ENCODE peak calls at places on chromosome 22, in seven cellular contexts. Y, B, A, I, P, K and X are unnamed samples.

GRCh38 chr22:46422896-46423295 is 87.4 kb downstream of the TRMU start:
- DNase-seq in Y (no peak), B (no peak), A (no peak), I (no peak), P (no peak), K (no peak), X (no peak)

GRCh38 chr22:41910599-41911291 is 4.1 kb downstream of the SHISA8 start:
- DNase-seq in Y (peak; percentile 33), B (no peak), A (peak; percentile 45), I (no peak), P (no peak), K (no peak), X (peak; percentile 57)

GRCh38 chr22:41699264-41700104 is at the start of gene MEI1:
- DNase-seq in Y (peak; percentile 83), B (peak; percentile 86), A (peak; percentile 91), I (peak; percentile 85), P (peak; percentile 50), K (peak; percentile 85), X (peak; percentile 83)

GRCh38 chr22:29470159-29470855 is 9.7 kb upstream of the NEFH start:
- DNase-seq in Y (peak; percentile 70), B (peak; percentile 54), A (peak; percentile 94), I (peak; percentile 82), P (peak; percentile 41), K (peak; percentile 70), X (peak; percentile 54)

GRCh38 chr22:23066200-23067022 is 3.9 kb upstream of the GNAZ start:
- DNase-seq in Y (no peak), B (peak; percentile 24), A (no peak), I (peak; percentile 2), P (no peak), K (peak; percentile 23), X (peak; percentile 14)

GRCh38 chr22:46993626-46994025 is 231.2 kb downstream of the TBC1D22A start:
- DNase-seq in Y (no peak), B (peak; percentile 71), A (no peak), I (no peak), P (no peak), K (no peak), X (no peak)

GRCh38 chr22:44577391-44578114 is 79.5 kb upstream of the RTL6 start:
- DNase-seq in Y (no peak), B (peak; percentile 25), A (no peak), I (no peak), P (no peak), K (peak; percentile 19), X (no peak)

GRCh38 chr22:29756341-29756740 is 10.5 kb downstream of the ZMAT5 start:
- DNase-seq in Y (no peak), B (no peak), A (no peak), I (no peak), P (no peak), K (no peak), X (no peak)

GRCh38 chr22:21972293-21972779 is 10.3 kb downstream of the TOP3B start:
- DNase-seq in Y (peak; percentile 49), B (no peak), A (peak; percentile 75), I (peak; percentile 32), P (peak; percentile 31), K (no peak), X (peak; percentile 56)

GRCh38 chr22:46075764-46076531 is 74.4 kb upstream of the PPARA start:
- DNase-seq in Y (no peak), B (peak; percentile 27), A (no peak), I (peak; percentile 8), P (no peak), K (peak; percentile 41), X (no peak)

GRCh38 chr22:34951212-34951611 is 114.7 kb upstream of the ISX start:
- DNase-seq in Y (no peak), B (no peak), A (peak; percentile 32), I (no peak), P (no peak), K (no peak), X (no peak)

GRCh38 chr22:46335201-46336118 is at the start of gene TRMU:
- DNase-seq in Y (peak; percentile 92), B (peak; percentile 87), A (peak; percentile 94), I (peak; percentile 88), P (peak; percentile 85), K (peak; percentile 91), X (peak; percentile 82)

GRCh38 chr22:46088541-46089311 is 61.6 kb upstream of the PPARA start:
- DNase-seq in Y (peak; percentile 69), B (peak; percentile 51), A (no peak), I (no peak), P (peak; percentile 78), K (peak; percentile 57), X (no peak)

GRCh38 chr22:43471186-43471585 is 59.4 kb downstream of the MPPED1 start:
- DNase-seq in Y (no peak), B (no peak), A (no peak), I (no peak), P (no peak), K (no peak), X (no peak)

GRCh38 chr22:17638182-17638431 is 450 bp upstream of the BCL2L13 start:
- DNase-seq in Y (no peak), B (no peak), A (peak; percentile 81), I (no peak), P (no peak), K (no peak), X (no peak)

GRCh38 chr22:46646531-46647211 is 26.5 kb downstream of the GRAMD4 start:
- DNase-seq in Y (no peak), B (no peak), A (no peak), I (peak; percentile 73), P (no peak), K (no peak), X (no peak)

GRCh38 chr22:40919446-40919845 is 31.7 kb upstream of the RBX1 start:
- DNase-seq in Y (peak; percentile 7), B (no peak), A (no peak), I (no peak), P (no peak), K (no peak), X (no peak)

GRCh38 chr22:46620588-46621242 is 529 bp downstream of the GRAMD4 start:
- DNase-seq in Y (no peak), B (no peak), A (peak; percentile 0), I (no peak), P (no peak), K (peak; percentile 50), X (no peak)

GRCh38 chr22:46844606-46845210 is 82.3 kb downstream of the TBC1D22A start:
- DNase-seq in Y (peak; percentile 9), B (no peak), A (no peak), I (no peak), P (no peak), K (no peak), X (no peak)

GRCh38 chr22:32775957-32776356 is 25.5 kb upstream of the TIMP3 start:
- DNase-seq in Y (peak; percentile 22), B (no peak), A (peak; percentile 47), I (no peak), P (no peak), K (no peak), X (no peak)

GRCh38 chr22:43867839-43868652 is 5.7 kb upstream of the SULT4A1 start:
- DNase-seq in Y (peak; percentile 67), B (peak; percentile 55), A (peak; percentile 95), I (peak; percentile 34), P (peak; percentile 66), K (peak; percentile 33), X (no peak)

GRCh38 chr22:28560005-28560742 is 119.5 kb downstream of the TTC28 start:
- DNase-seq in Y (peak; percentile 71), B (no peak), A (no peak), I (no peak), P (peak; percentile 12), K (no peak), X (no peak)

GRCh38 chr22:17629646-17630045 is 1.1 kb upstream of the ATP6V1E1 start:
- DNase-seq in Y (no peak), B (no peak), A (no peak), I (no peak), P (no peak), K (no peak), X (no peak)

GRCh38 chr22:35631597-35631996 is 14.5 kb upstream of the MB start:
- DNase-seq in Y (peak; percentile 48), B (peak; percentile 51), A (peak; percentile 92), I (peak; percentile 73), P (peak; percentile 36), K (no peak), X (no peak)

GRCh38 chr22:29912605-29913398 is 29.8 kb downstream of the MTMR3 start:
- DNase-seq in Y (peak; percentile 85), B (no peak), A (no peak), I (no peak), P (peak; percentile 92), K (no peak), X (no peak)

GRCh38 chr22:42596376-42596775 is 18.3 kb downstream of the POLDIP3 start:
- DNase-seq in Y (peak; percentile 79), B (no peak), A (no peak), I (no peak), P (peak; percentile 27), K (no peak), X (no peak)

GRCh38 chr22:50030315-50031188 is 18.0 kb upstream of the IL17REL start:
- DNase-seq in Y (peak; percentile 76), B (peak; percentile 70), A (peak; percentile 96), I (peak; percentile 77), P (peak; percentile 48), K (peak; percentile 80), X (peak; percentile 77)
- TF ChIP-seq CTCF in Y (peak; percentile 85), B (peak; percentile 90), A (peak; percentile 93), I (peak; percentile 87), P (peak; percentile 89), K (peak; percentile 78), X (peak; percentile 75)

GRCh38 chr22:25110846-25111578 is 88.6 kb upstream of the CRYBB3 start:
- DNase-seq in Y (peak; percentile 88), B (peak; percentile 70), A (peak; percentile 90), I (peak; percentile 68), P (peak; percentile 85), K (peak; percentile 85), X (peak; percentile 34)
- TF ChIP-seq CTCF in Y (peak; percentile 71), B (peak; percentile 25), A (peak; percentile 66), I (peak; percentile 27), P (peak; percentile 76), K (no peak), X (no peak)

GRCh38 chr22:49026476-49027121 is 801.1 kb downstream of the BRD1 start:
- DNase-seq in Y (no peak), B (no peak), A (no peak), I (no peak), P (no peak), K (peak; percentile 21), X (no peak)
- TF ChIP-seq CTCF in Y (no peak), B (no peak), A (no peak), I (no peak), P (no peak), K (no peak), X (no peak)

GRCh38 chr22:37258810-37259472 is 14.9 kb upstream of the RAC2 start:
- DNase-seq in Y (no peak), B (peak; percentile 19), A (peak; percentile 62), I (no peak), P (no peak), K (no peak), X (no peak)

GRCh38 chr22:37260396-37260795 is 16.3 kb upstream of the RAC2 start:
- DNase-seq in Y (no peak), B (no peak), A (no peak), I (no peak), P (no peak), K (no peak), X (no peak)

GRCh38 chr22:37259540-37260029 is 15.5 kb upstream of the RAC2 start:
- DNase-seq in Y (peak; percentile 67), B (peak; percentile 31), A (peak; percentile 81), I (no peak), P (peak; percentile 52), K (no peak), X (no peak)

GRCh38 chr22:37256075-37256726 is 12.1 kb upstream of the RAC2 start:
- DNase-seq in Y (no peak), B (peak; percentile 27), A (no peak), I (no peak), P (no peak), K (no peak), X (no peak)

GRCh38 chr22:37258005-37258790 is 14.1 kb upstream of the RAC2 start:
- DNase-seq in Y (no peak), B (peak; percentile 0), A (peak; percentile 51), I (no peak), P (no peak), K (no peak), X (no peak)
- TF ChIP-seq CTCF in Y (no peak), B (no peak), A (peak; percentile 38), I (no peak), P (no peak), K (no peak), X (no peak)